ENCODE peak calls at places on chromosomes 3 and 15, in four cellular contexts. X is cardiac fibroblast, K is MM.1S, B is brain microvascular endothelial cell. U is an unnamed sample.

GRCh38 chr3:124266517-124266916 is 274.6 kb upstream of the ROPN1 start:
- DNase-seq in X (peak), B (no peak), K (no peak), U (no peak)

GRCh38 chr3:93973160-93974126 is at the start of gene PROS1:
- DNase-seq in K (peak), B (peak), X (peak), U (peak)

GRCh38 chr3:32009101-32009500 is 27.6 kb downstream of the ZNF860 start:
- DNase-seq in B (no peak), K (no peak), X (no peak), U (peak)

GRCh38 chr3:124951511-124952390 is 17.2 kb upstream of the MUC13 start:
- DNase-seq in X (peak), K (no peak), B (peak), U (peak)

GRCh38 chr3:98894791-98895576 is 6.5 kb downstream of the DCBLD2 start:
- DNase-seq in B (no peak), X (no peak), K (no peak), U (no peak)

GRCh38 chr15:37793851-37794250 is 140.6 kb upstream of the TMCO5A start:
- DNase-seq in B (no peak), X (no peak), K (peak), U (no peak)

GRCh38 chr3:101964861-101965260 is 115.5 kb downstream of the NFKBIZ start:
- DNase-seq in B (no peak), K (no peak), X (peak), U (no peak)

GRCh38 chr3:32373844-32374243 is 17.8 kb upstream of the CMTM7 start:
- DNase-seq in X (no peak), B (no peak), K (no peak), U (no peak)

GRCh38 chr15:48896775-48897143 is 18.8 kb downstream of the EID1 start:
- DNase-seq in X (no peak), K (no peak), B (no peak), U (no peak)

GRCh38 chr3:167861649-167862048 is 126.1 kb downstream of the SERPINI1 start:
- DNase-seq in K (no peak), B (no peak), X (no peak), U (no peak)

GRCh38 chr3:45548724-45549123 is 45.8 kb upstream of the LIMD1 start:
- DNase-seq in B (no peak), K (no peak), X (no peak), U (peak)

GRCh38 chr15:70569718-70570231 is 193.6 kb downstream of the UACA start:
- DNase-seq in K (no peak), X (peak), B (peak), U (no peak)

GRCh38 chr3:100319951-100320350 is 14.6 kb upstream of the NIT2 start:
- DNase-seq in K (no peak), X (no peak), B (no peak), U (no peak)

GRCh38 chr15:41043276-41043675 is 72.8 kb downstream of the INO80 start:
- DNase-seq in X (peak), K (no peak), B (peak), U (peak)

GRCh38 chr3:187994221-187995085 is 159.5 kb upstream of the LPP start:
- DNase-seq in X (peak), K (no peak), B (peak), U (peak)

GRCh38 chr3:139310474-139310933 is 33.3 kb upstream of the MRPS22 start:
- DNase-seq in K (no peak), B (peak), X (peak), U (peak)

GRCh38 chr3:143367171-143367570 is 247.6 kb downstream of the CHST2 start:
- DNase-seq in X (no peak), B (no peak), K (no peak), U (no peak)

GRCh38 chr15:98773616-98774015 is 125.3 kb downstream of the IGF1R start:
- DNase-seq in B (no peak), X (no peak), K (no peak), U (no peak)

GRCh38 chr3:40258555-40258954 is 51.0 kb upstream of the EIF1B start:
- DNase-seq in X (peak), B (peak), K (no peak), U (peak)

GRCh38 chr3:106004137-106004600 is 135.4 kb upstream of the CBLB start:
- DNase-seq in K (no peak), B (peak), X (peak), U (no peak)

GRCh38 chr3:108006077-108006675 is 84.7 kb downstream of the CD47 start:
- DNase-seq in K (no peak), B (no peak), X (peak), U (no peak)

GRCh38 chr3:46334911-46335478 is 18.9 kb upstream of the CCR2 start:
- DNase-seq in B (peak), X (peak), K (peak), U (peak)

GRCh38 chr3:42013652-42014442 is 51.9 kb upstream of the ULK4 start:
- DNase-seq in B (no peak), K (peak), X (peak), U (peak)

GRCh38 chr3:71713041-71713440 is 12.2 kb downstream of the EIF4E3 start:
- DNase-seq in X (no peak), K (peak), B (no peak), U (no peak)

GRCh38 chr15:99708563-99708962 is 24.7 kb downstream of the LYSMD4 start:
- DNase-seq in X (peak), K (no peak), B (peak), U (peak)

GRCh38 chr15:84863480-84864428 is 20.7 kb upstream of the SLC28A1 start:
- DNase-seq in B (no peak), X (peak), K (no peak), U (peak)

GRCh38 chr3:156474560-156475389 is 80.1 kb downstream of the SSR3 start:
- DNase-seq in X (peak), K (no peak), B (no peak), U (peak)

GRCh38 chr3:149717391-149718056 is 34.8 kb downstream of the COMMD2 start:
- DNase-seq in K (peak), B (peak), X (peak), U (peak)

GRCh38 chr3:149214702-149215101 is 6.9 kb downstream of the CP start:
- DNase-seq in X (no peak), K (no peak), B (no peak), U (no peak)

GRCh38 chr3:58383904-58384303 is 49.7 kb downstream of the PDHB start:
- DNase-seq in K (no peak), X (peak), B (peak), U (peak)

GRCh38 chr3:110026421-110026820 is 689.1 kb upstream of the DPPA4 start:
- DNase-seq in X (no peak), B (no peak), K (no peak), U (peak)

GRCh38 chr15:29268706-29269484 is 727 bp downstream of the NSMCE3 start:
- DNase-seq in X (peak), B (peak), K (peak), U (peak)

GRCh38 chr3:111539351-111540331 is 2.4 kb upstream of the CD96 start:
- DNase-seq in K (peak), B (peak), X (peak), U (peak)

GRCh38 chr3:178439504-178439903 is 96.7 kb upstream of the KCNMB2 start:
- DNase-seq in X (peak), K (no peak), B (peak), U (peak)

GRCh38 chr15:80208758-80209734 is 43.0 kb downstream of the CTXND1 start:
- DNase-seq in X (no peak), K (no peak), B (no peak), U (no peak)

GRCh38 chr3:72319202-72320095 is 528.8 kb downstream of the SHQ1 start:
- DNase-seq in X (peak), K (no peak), B (peak), U (peak)

GRCh38 chr3:9600597-9600996 is 47.0 kb upstream of the LHFPL4 start:
- DNase-seq in B (no peak), K (no peak), X (peak), U (peak)

GRCh38 chr15:72168131-72168825 is 29.3 kb downstream of the GRAMD2A start:
- DNase-seq in B (peak), K (no peak), X (peak), U (no peak)

GRCh38 chr3:128555881-128556280 is 62.9 kb upstream of the GATA2 start:
- DNase-seq in B (no peak), K (no peak), X (no peak), U (no peak)

GRCh38 chr3:128555098-128555825 is 62.3 kb upstream of the GATA2 start:
- DNase-seq in B (no peak), X (peak), K (no peak), U (no peak)

GRCh38 chr3:128553560-128553959 is 60.6 kb upstream of the GATA2 start:
- DNase-seq in X (no peak), B (no peak), K (no peak), U (no peak)

GRCh38 chr3:128554465-128555097 is 61.6 kb upstream of the GATA2 start:
- DNase-seq in X (no peak), K (no peak), B (no peak), U (no peak)

GRCh38 chr3:128554100-128554464 is 61.1 kb upstream of the GATA2 start:
- DNase-seq in B (peak), K (no peak), X (peak), U (no peak)
- TF ChIP-seq CTCF in B (peak), K (no peak), X (peak), U (no peak)

GRCh38 chr3:197466586-197467399 is 89.0 kb downstream of the BDH1 start:
- DNase-seq in X (peak), K (no peak), B (peak), U (peak)
- H3K4me3 ChIP-seq in X (no peak), K (no peak), B (no peak), U (peak)

GRCh38 chr3:81643721-81644120 is 117.7 kb downstream of the GBE1 start:
- DNase-seq in X (peak), B (peak), K (no peak), U (peak)
- TF ChIP-seq CTCF in X (no peak), B (peak), K (peak), U (peak)

GRCh38 chr3:162391301-162391700 is 894.7 kb downstream of the OTOL1 start:
- DNase-seq in K (no peak), X (peak), B (peak), U (peak)
- H3K4me3 ChIP-seq in K (no peak), X (no peak), B (no peak), U (no peak)

DNA sequence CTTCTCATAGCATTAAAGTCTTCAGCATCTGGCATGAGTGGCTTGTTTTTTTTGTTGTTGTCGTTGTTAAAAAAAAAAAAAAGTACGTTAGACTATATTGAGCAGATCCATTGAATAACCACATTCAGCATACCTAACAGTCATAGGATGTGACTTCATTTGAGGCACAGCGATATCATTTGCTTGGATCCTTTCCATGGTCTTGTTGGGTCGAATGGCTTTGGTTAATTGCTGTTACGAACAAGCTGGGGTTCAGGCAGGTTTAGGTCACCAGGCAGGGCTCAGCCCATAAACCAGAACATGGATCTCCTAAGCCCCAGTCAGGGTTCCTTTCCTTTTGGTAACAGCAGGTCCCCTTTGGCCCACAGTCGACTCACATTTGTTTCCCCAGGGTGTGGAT is 76.2 kb downstream of the POLR2M start:
- DNase-seq in B (no peak), K (no peak), X (no peak), U (no peak)
- TF ChIP-seq CTCF in B (no peak), K (no peak), X (no peak), U (no peak)

GRCh38 chr15:78875107-78875914 is 2.6 kb downstream of the MORF4L1 start:
- DNase-seq in K (no peak), X (no peak), B (no peak), U (no peak)
- H3K4me3 ChIP-seq in K (peak), X (peak), B (peak), U (peak)

DNA sequence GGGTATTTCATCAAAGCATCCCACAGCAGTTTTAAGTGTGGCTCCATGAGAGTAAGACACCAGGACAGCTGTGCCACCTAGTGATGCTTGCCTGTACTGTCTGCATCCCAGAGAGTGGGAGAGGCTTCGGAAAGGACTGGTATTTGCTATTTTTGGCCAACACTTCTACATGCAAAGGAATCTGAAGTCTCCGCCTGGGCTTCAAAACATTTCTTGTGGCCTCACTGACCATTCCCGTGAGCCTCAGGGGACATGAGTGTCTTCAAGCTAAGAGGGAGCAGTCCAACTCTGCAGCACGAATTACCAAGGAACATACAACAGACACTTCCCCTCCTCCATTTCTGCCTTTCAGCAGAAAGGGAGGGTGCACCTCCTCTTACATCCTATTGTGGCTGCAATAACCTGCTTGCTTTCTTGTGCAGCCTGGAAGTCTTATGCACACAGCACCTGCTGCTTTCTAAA is 177.5 kb downstream of the RORA start:
- DNase-seq in B (peak), X (peak), K (peak), U (peak)
- TF ChIP-seq CTCF in B (peak), X (peak), K (peak), U (peak)

GRCh38 chr15:77029166-77030041 is 34.5 kb downstream of the PSTPIP1 start:
- DNase-seq in X (no peak), B (no peak), K (no peak), U (no peak)

GRCh38 chr15:77027697-77028450 is 32.9 kb downstream of the PSTPIP1 start:
- DNase-seq in X (no peak), K (no peak), B (no peak), U (no peak)

GRCh38 chr15:77027111-77027696 is 32.3 kb downstream of the PSTPIP1 start:
- DNase-seq in X (no peak), B (no peak), K (no peak), U (no peak)

GRCh38 chr15:77030042-77030927 is 35.4 kb downstream of the PSTPIP1 start:
- DNase-seq in K (no peak), X (no peak), B (no peak), U (no peak)

DNA sequence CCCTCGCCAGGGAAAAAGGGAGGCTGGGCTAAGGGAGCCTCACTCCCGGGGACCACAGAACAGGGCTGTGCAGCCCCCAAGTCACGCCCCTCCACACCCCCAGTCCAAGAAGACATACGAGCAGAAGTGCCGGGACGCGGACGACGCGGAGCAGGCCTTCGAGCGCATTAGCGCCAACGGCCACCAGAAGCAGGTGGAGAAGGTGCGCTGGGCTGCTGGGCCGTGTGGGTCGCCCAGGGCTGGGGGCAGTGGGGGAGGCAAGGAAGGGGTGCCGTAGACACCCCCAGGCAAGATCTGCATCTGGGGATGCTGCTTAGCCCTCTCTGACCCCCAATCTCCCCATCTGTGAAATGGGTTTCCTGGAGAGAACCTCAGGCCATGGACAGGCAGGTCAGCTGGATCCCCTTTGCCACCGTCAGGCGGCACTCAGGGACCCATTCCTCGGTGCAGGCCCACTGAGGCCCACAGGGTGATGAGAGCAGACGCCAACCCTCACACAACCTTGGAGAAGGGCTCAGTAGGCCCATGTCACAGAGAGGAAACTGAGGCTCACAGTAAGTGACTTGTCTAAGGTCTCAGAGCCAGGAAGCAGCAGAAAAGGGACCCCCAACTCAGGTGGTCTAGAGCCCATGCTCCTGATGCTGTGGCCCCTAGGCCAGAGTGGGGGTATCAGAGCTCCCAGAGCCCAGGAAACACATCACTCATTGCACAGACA is 33.7 kb downstream of the PSTPIP1 start:
- DNase-seq in B (no peak), X (no peak), K (no peak), U (no peak)
- H3K4me3 ChIP-seq in B (peak), X (peak), K (no peak), U (no peak)